ENCODE peak calls at places on chromosomes 2 and 18, in ten cellular contexts. One of them, this sample, is unnamed.
A peak's percentile ranks its signal among the peaks of the same experiment; 100 is the strongest.

GRCh38 chr2:112055833-112056625 is 960 bp downstream of the TMEM87B start:
- DNase-seq in right lobe of liver: no peak
- DNase-seq in fibroblast of lung: peak; percentile 95
- DNase-seq in lower lobe of right lung: peak; percentile 70
- DNase-seq in ovary: peak; percentile 67
- DNase-seq in tibial artery: peak; percentile 85
- DNase-seq in GM23248: peak; percentile 95
- DNase-seq in A549: peak; percentile 54
- DNase-seq in neural progenitor cell: peak; percentile 34
- DNase-seq in testis: peak; percentile 84
- DNase-seq in this sample: peak; percentile 83

GRCh38 chr18:76935722-76936337 is 113.5 kb downstream of the ZNF236 start:
- DNase-seq in fibroblast of lung: no peak
- DNase-seq in lower lobe of right lung: no peak
- DNase-seq in tibial artery: no peak
- DNase-seq in ovary: no peak
- DNase-seq in right lobe of liver: peak; percentile 70
- DNase-seq in testis: no peak
- DNase-seq in neural progenitor cell: no peak
- DNase-seq in A549: no peak
- DNase-seq in GM23248: no peak
- DNase-seq in this sample: no peak

GRCh38 chr2:241904011-241904718 is 34.6 kb downstream of the RTP5 start:
- DNase-seq in neural progenitor cell: no peak
- DNase-seq in A549: no peak
- DNase-seq in testis: no peak
- DNase-seq in ovary: no peak
- DNase-seq in fibroblast of lung: no peak
- DNase-seq in right lobe of liver: peak; percentile 55
- DNase-seq in tibial artery: no peak
- DNase-seq in lower lobe of right lung: peak; percentile 20
- DNase-seq in GM23248: no peak
- DNase-seq in this sample: no peak

GRCh38 chr2:196244966-196245365 is 73.6 kb upstream of the STK17B start:
- DNase-seq in testis: no peak
- DNase-seq in ovary: no peak
- DNase-seq in right lobe of liver: no peak
- DNase-seq in tibial artery: no peak
- DNase-seq in fibroblast of lung: peak; percentile 72
- DNase-seq in neural progenitor cell: no peak
- DNase-seq in GM23248: peak; percentile 72
- DNase-seq in A549: no peak
- DNase-seq in lower lobe of right lung: no peak
- DNase-seq in this sample: no peak

GRCh38 chr2:240800241-240800640 is 19.8 kb downstream of the KIF1A start:
- DNase-seq in GM23248: no peak
- DNase-seq in tibial artery: peak; percentile 20
- DNase-seq in A549: no peak
- DNase-seq in fibroblast of lung: peak; percentile 82
- DNase-seq in neural progenitor cell: peak; percentile 47
- DNase-seq in lower lobe of right lung: peak; percentile 30
- DNase-seq in ovary: peak; percentile 27
- DNase-seq in right lobe of liver: no peak
- DNase-seq in testis: peak; percentile 39
- DNase-seq in this sample: peak; percentile 46

GRCh38 chr2:56099967-56100366 is 83.8 kb upstream of the CCDC85A start:
- DNase-seq in tibial artery: no peak
- DNase-seq in lower lobe of right lung: no peak
- DNase-seq in right lobe of liver: no peak
- DNase-seq in GM23248: no peak
- DNase-seq in A549: no peak
- DNase-seq in neural progenitor cell: no peak
- DNase-seq in fibroblast of lung: no peak
- DNase-seq in ovary: no peak
- DNase-seq in testis: no peak
- DNase-seq in this sample: no peak

GRCh38 chr18:3330622-3331021 is 68.7 kb downstream of the MYL12B start:
- DNase-seq in A549: no peak
- DNase-seq in lower lobe of right lung: no peak
- DNase-seq in neural progenitor cell: no peak
- DNase-seq in ovary: no peak
- DNase-seq in right lobe of liver: no peak
- DNase-seq in GM23248: no peak
- DNase-seq in tibial artery: no peak
- DNase-seq in testis: no peak
- DNase-seq in fibroblast of lung: no peak
- DNase-seq in this sample: no peak

GRCh38 chr18:28269750-28270149 is 92.8 kb upstream of the CDH2 start:
- DNase-seq in testis: no peak
- DNase-seq in ovary: no peak
- DNase-seq in right lobe of liver: no peak
- DNase-seq in A549: no peak
- DNase-seq in fibroblast of lung: peak; percentile 77
- DNase-seq in lower lobe of right lung: no peak
- DNase-seq in tibial artery: no peak
- DNase-seq in GM23248: no peak
- DNase-seq in neural progenitor cell: no peak
- DNase-seq in this sample: no peak

GRCh38 chr2:101704046-101704466 is 6.5 kb downstream of the MAP4K4 start:
- DNase-seq in ovary: no peak
- DNase-seq in right lobe of liver: no peak
- DNase-seq in GM23248: peak; percentile 88
- DNase-seq in fibroblast of lung: peak; percentile 81
- DNase-seq in testis: peak; percentile 58
- DNase-seq in lower lobe of right lung: no peak
- DNase-seq in A549: no peak
- DNase-seq in tibial artery: peak; percentile 47
- DNase-seq in neural progenitor cell: no peak
- DNase-seq in this sample: peak; percentile 38

GRCh38 chr2:201947287-201947686 is 86.4 kb upstream of the FZD7 start:
- DNase-seq in A549: no peak
- DNase-seq in tibial artery: no peak
- DNase-seq in GM23248: no peak
- DNase-seq in right lobe of liver: no peak
- DNase-seq in lower lobe of right lung: no peak
- DNase-seq in testis: no peak
- DNase-seq in fibroblast of lung: no peak
- DNase-seq in neural progenitor cell: no peak
- DNase-seq in ovary: no peak
- DNase-seq in this sample: no peak

GRCh38 chr2:2244508-2244907 is 86.6 kb downstream of the MYT1L start:
- DNase-seq in tibial artery: no peak
- DNase-seq in fibroblast of lung: no peak
- DNase-seq in neural progenitor cell: no peak
- DNase-seq in right lobe of liver: no peak
- DNase-seq in lower lobe of right lung: no peak
- DNase-seq in A549: no peak
- DNase-seq in GM23248: no peak
- DNase-seq in testis: no peak
- DNase-seq in ovary: no peak
- DNase-seq in this sample: no peak

GRCh38 chr18:3983351-3983969 is 471.6 kb downstream of the DLGAP1 start:
- DNase-seq in testis: no peak
- DNase-seq in fibroblast of lung: peak; percentile 98
- DNase-seq in right lobe of liver: no peak
- DNase-seq in lower lobe of right lung: no peak
- DNase-seq in ovary: no peak
- DNase-seq in GM23248: peak; percentile 95
- DNase-seq in tibial artery: no peak
- DNase-seq in neural progenitor cell: no peak
- DNase-seq in A549: peak; percentile 7
- DNase-seq in this sample: no peak

GRCh38 chr2:37692731-37693130 is 21.3 kb upstream of the CDC42EP3 start:
- DNase-seq in ovary: no peak
- DNase-seq in A549: no peak
- DNase-seq in fibroblast of lung: no peak
- DNase-seq in right lobe of liver: no peak
- DNase-seq in lower lobe of right lung: no peak
- DNase-seq in tibial artery: no peak
- DNase-seq in GM23248: no peak
- DNase-seq in neural progenitor cell: no peak
- DNase-seq in testis: no peak
- DNase-seq in this sample: no peak

GRCh38 chr2:12807907-12808810 is 91.4 kb downstream of the TRIB2 start:
- DNase-seq in lower lobe of right lung: no peak
- DNase-seq in fibroblast of lung: no peak
- DNase-seq in right lobe of liver: no peak
- DNase-seq in tibial artery: no peak
- DNase-seq in GM23248: peak; percentile 29
- DNase-seq in A549: no peak
- DNase-seq in ovary: no peak
- DNase-seq in testis: peak; percentile 70
- DNase-seq in neural progenitor cell: no peak
- DNase-seq in this sample: peak; percentile 48

GRCh38 chr2:134253117-134253704 is 661 bp upstream of the MGAT5 start:
- DNase-seq in A549: no peak
- DNase-seq in GM23248: no peak
- DNase-seq in lower lobe of right lung: no peak
- DNase-seq in fibroblast of lung: no peak
- DNase-seq in tibial artery: no peak
- DNase-seq in ovary: no peak
- DNase-seq in testis: no peak
- DNase-seq in right lobe of liver: no peak
- DNase-seq in neural progenitor cell: no peak
- DNase-seq in this sample: no peak
- H3K27ac ChIP-seq in A549: no peak overlapping the region
- H3K27ac ChIP-seq in GM23248: no peak overlapping the region
- H3K27ac ChIP-seq in lower lobe of right lung: no peak overlapping the region
- H3K27ac ChIP-seq in fibroblast of lung: no peak overlapping the region
- H3K27ac ChIP-seq in tibial artery: no peak overlapping the region
- H3K27ac ChIP-seq in ovary: no peak overlapping the region
- H3K27ac ChIP-seq in testis: no peak overlapping the region
- H3K27ac ChIP-seq in right lobe of liver: no peak overlapping the region
- H3K27ac ChIP-seq in neural progenitor cell: no peak overlapping the region
- H3K27ac ChIP-seq in this sample: no peak overlapping the region

GRCh38 chr2:65055427-65056214 is 595 bp upstream of the CEP68 start:
- DNase-seq in fibroblast of lung: no peak
- DNase-seq in tibial artery: peak; percentile 55
- DNase-seq in GM23248: no peak
- DNase-seq in ovary: no peak
- DNase-seq in lower lobe of right lung: peak; percentile 80
- DNase-seq in right lobe of liver: peak; percentile 77
- DNase-seq in A549: peak; percentile 43
- DNase-seq in testis: no peak
- DNase-seq in neural progenitor cell: no peak
- DNase-seq in this sample: no peak

GRCh38 chr2:65056215-65056989 is at the start of gene CEP68:
- DNase-seq in ovary: peak; percentile 97
- DNase-seq in neural progenitor cell: peak; percentile 98
- DNase-seq in testis: peak; percentile 98
- DNase-seq in right lobe of liver: peak; percentile 98
- DNase-seq in GM23248: peak; percentile 99
- DNase-seq in fibroblast of lung: peak; percentile 96
- DNase-seq in A549: peak; percentile 99
- DNase-seq in lower lobe of right lung: peak; percentile 97
- DNase-seq in tibial artery: peak; percentile 97
- DNase-seq in this sample: peak; percentile 98

GRCh38 chr2:65053199-65053598 is 3.0 kb upstream of the CEP68 start:
- DNase-seq in testis: no peak
- DNase-seq in neural progenitor cell: no peak
- DNase-seq in right lobe of liver: no peak
- DNase-seq in A549: no peak
- DNase-seq in lower lobe of right lung: no peak
- DNase-seq in tibial artery: no peak
- DNase-seq in ovary: no peak
- DNase-seq in fibroblast of lung: no peak
- DNase-seq in GM23248: no peak
- DNase-seq in this sample: no peak

GRCh38 chr2:65056990-65057375 is 767 bp downstream of the CEP68 start:
- DNase-seq in GM23248: no peak
- DNase-seq in ovary: no peak
- DNase-seq in tibial artery: no peak
- DNase-seq in neural progenitor cell: no peak
- DNase-seq in right lobe of liver: no peak
- DNase-seq in testis: no peak
- DNase-seq in A549: no peak
- DNase-seq in lower lobe of right lung: no peak
- DNase-seq in fibroblast of lung: no peak
- DNase-seq in this sample: no peak

GRCh38 chr2:65054749-65055426 is 1.3 kb upstream of the CEP68 start:
- DNase-seq in lower lobe of right lung: no peak
- DNase-seq in GM23248: no peak
- DNase-seq in A549: no peak
- DNase-seq in neural progenitor cell: no peak
- DNase-seq in fibroblast of lung: no peak
- DNase-seq in tibial artery: no peak
- DNase-seq in testis: no peak
- DNase-seq in ovary: no peak
- DNase-seq in right lobe of liver: no peak
- DNase-seq in this sample: no peak
- H3K27ac ChIP-seq in lower lobe of right lung: no peak overlapping the region
- H3K27ac ChIP-seq in GM23248: no peak overlapping the region
- H3K27ac ChIP-seq in A549: no peak overlapping the region
- H3K27ac ChIP-seq in neural progenitor cell: no peak overlapping the region
- H3K27ac ChIP-seq in fibroblast of lung: no peak overlapping the region
- H3K27ac ChIP-seq in tibial artery: no peak overlapping the region
- H3K27ac ChIP-seq in testis: no peak overlapping the region
- H3K27ac ChIP-seq in ovary: no peak overlapping the region
- H3K27ac ChIP-seq in right lobe of liver: no peak overlapping the region
- H3K27ac ChIP-seq in this sample: no peak overlapping the region

DNA sequence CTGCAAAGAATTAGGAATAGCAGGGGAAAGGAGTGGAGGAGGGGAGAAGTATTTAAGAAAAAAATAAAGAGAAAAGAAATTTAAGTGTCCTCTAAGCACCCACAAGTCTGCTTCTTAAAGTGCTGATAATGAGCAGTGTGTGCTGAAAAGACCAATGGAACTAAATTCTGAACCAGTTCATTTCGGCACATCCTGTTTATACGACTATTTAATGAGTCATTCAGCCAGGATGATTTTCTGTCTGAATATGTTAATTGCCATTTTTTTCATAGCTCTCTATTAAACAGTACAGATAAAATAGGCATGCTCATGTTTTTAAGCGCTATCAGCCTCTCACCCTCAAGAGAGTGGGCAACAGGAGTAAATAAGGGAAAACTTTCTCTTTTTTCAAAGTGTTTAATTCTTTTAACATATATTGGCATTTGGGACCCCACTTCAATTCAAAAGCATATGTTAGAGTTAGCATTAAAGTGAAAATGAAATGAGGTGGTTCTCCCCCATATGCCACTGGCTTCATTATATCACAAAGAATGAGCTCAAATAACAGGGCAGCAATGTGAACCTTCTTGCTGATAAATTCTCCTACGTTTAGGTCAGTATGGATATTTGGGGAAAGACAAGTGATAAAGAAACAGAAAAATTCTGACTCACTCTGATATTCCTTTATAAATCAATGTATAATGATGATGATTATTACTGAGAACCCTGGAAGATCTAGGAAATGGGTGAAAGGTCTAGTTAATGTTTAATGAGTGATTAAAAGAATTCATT is 87.5 kb downstream of the TCF4 start:
- DNase-seq in tibial artery: no peak
- DNase-seq in fibroblast of lung: peak; percentile 97
- DNase-seq in neural progenitor cell: no peak
- DNase-seq in lower lobe of right lung: no peak
- DNase-seq in ovary: no peak
- DNase-seq in right lobe of liver: no peak
- DNase-seq in testis: no peak
- DNase-seq in A549: no peak
- DNase-seq in GM23248: peak; percentile 89
- DNase-seq in this sample: no peak
- H3K27ac ChIP-seq in tibial artery: peak overlapping the region; percentile 27
- H3K27ac ChIP-seq in fibroblast of lung: peak overlapping the region; percentile 66
- H3K27ac ChIP-seq in neural progenitor cell: no peak overlapping the region
- H3K27ac ChIP-seq in lower lobe of right lung: peak overlapping the region; percentile 28
- H3K27ac ChIP-seq in ovary: no peak overlapping the region
- H3K27ac ChIP-seq in right lobe of liver: peak overlapping the region; percentile 21
- H3K27ac ChIP-seq in testis: peak overlapping the region; percentile 23
- H3K27ac ChIP-seq in A549: no peak overlapping the region
- H3K27ac ChIP-seq in GM23248: peak overlapping the region; percentile 79
- H3K27ac ChIP-seq in this sample: peak overlapping the region; percentile 63

GRCh38 chr2:29789884-29790485 is 131.4 kb downstream of the ALK start:
- DNase-seq in GM23248: no peak
- DNase-seq in ovary: no peak
- DNase-seq in right lobe of liver: no peak
- DNase-seq in fibroblast of lung: no peak
- DNase-seq in tibial artery: no peak
- DNase-seq in testis: no peak
- DNase-seq in A549: no peak
- DNase-seq in neural progenitor cell: no peak
- DNase-seq in lower lobe of right lung: no peak
- DNase-seq in this sample: no peak
- H3K27ac ChIP-seq in GM23248: no peak overlapping the region
- H3K27ac ChIP-seq in ovary: no peak overlapping the region
- H3K27ac ChIP-seq in right lobe of liver: no peak overlapping the region
- H3K27ac ChIP-seq in fibroblast of lung: no peak overlapping the region
- H3K27ac ChIP-seq in tibial artery: no peak overlapping the region
- H3K27ac ChIP-seq in testis: no peak overlapping the region
- H3K27ac ChIP-seq in A549: no peak overlapping the region
- H3K27ac ChIP-seq in neural progenitor cell: no peak overlapping the region
- H3K27ac ChIP-seq in lower lobe of right lung: no peak overlapping the region
- H3K27ac ChIP-seq in this sample: no peak overlapping the region

This sample was measured in heart left ventricle.